ENCODE peak calls at places on chromosomes 1 and 21, in five cellular contexts. F is neural progenitor cell, T is transverse colon, I is IMR-90, A is right cardiac atrium. J is an unnamed sample.
A peak's percentile ranks its signal among the peaks of the same experiment; 100 is the strongest.

GRCh38 chr21:30882907-30883597 is 1.7 kb upstream of the KRTAP11-1 start:
- DNase-seq in F (no peak), T (no peak), I (no peak), A (no peak), J (no peak)

GRCh38 chr1:22048351-22049192 is 3.9 kb upstream of the CDC42 start:
- DNase-seq in I (peak; percentile 18), A (no peak), F (no peak), T (no peak), J (no peak)

GRCh38 chr1:62286778-62287224 is 32.4 kb downstream of the KANK4 start:
- DNase-seq in A (no peak), I (no peak), F (peak; percentile 72), T (peak; percentile 37), J (no peak)

GRCh38 chr1:12424150-12424549 is 193.9 kb downstream of the DHRS3 start:
- DNase-seq in T (no peak), F (no peak), I (peak; percentile 80), A (no peak), J (no peak)

GRCh38 chr1:35278886-35279554 is 10.5 kb downstream of the ZMYM4 start:
- DNase-seq in A (no peak), F (no peak), I (peak; percentile 29), T (no peak), J (no peak)

GRCh38 chr1:199931666-199932377 is 95.7 kb upstream of the NR5A2 start:
- DNase-seq in I (no peak), F (no peak), A (no peak), T (peak; percentile 10), J (no peak)

GRCh38 chr1:93722081-93723031 is 40.7 kb upstream of the BCAR3 start:
- DNase-seq in A (peak; percentile 79), T (no peak), I (no peak), F (peak; percentile 91), J (no peak)

GRCh38 chr1:186303911-186304310 is 71.1 kb downstream of the TPR start:
- DNase-seq in F (no peak), A (no peak), I (no peak), T (no peak), J (no peak)

GRCh38 chr1:59173721-59174120 is 123.2 kb upstream of the FGGY start:
- DNase-seq in A (no peak), T (no peak), I (peak; percentile 93), F (no peak), J (no peak)

GRCh38 chr1:47201179-47201578 is 11.3 kb upstream of the PDZK1IP1 start:
- DNase-seq in F (peak; percentile 46), I (peak; percentile 29), A (no peak), T (no peak), J (no peak)

GRCh38 chr1:6498576-6499111 is 7.2 kb upstream of the PLEKHG5 start:
- DNase-seq in F (no peak), I (no peak), T (no peak), A (no peak), J (no peak)

GRCh38 chr1:153697191-153697872 is 18.8 kb downstream of the NPR1 start:
- DNase-seq in I (no peak), T (no peak), A (peak; percentile 89), F (peak; percentile 21), J (no peak)

GRCh38 chr1:175169305-175170018 is 23.1 kb downstream of the KIAA0040 start:
- DNase-seq in F (no peak), A (no peak), T (no peak), I (no peak), J (no peak)

GRCh38 chr1:74609810-74610371 is 63.7 kb downstream of the ERICH3 start:
- DNase-seq in I (no peak), F (no peak), T (no peak), A (no peak), J (no peak)
- H3K4me3 ChIP-seq in I (no peak overlapping the region), F (no peak overlapping the region), T (no peak overlapping the region), A (no peak overlapping the region), J (no peak overlapping the region)

GRCh38 chr1:207647966-207648906 is 3.3 kb downstream of the CR1L start:
- DNase-seq in A (no peak), F (no peak), T (no peak), I (no peak), J (no peak)
- H3K4me1 ChIP-seq in A (no peaks in the 10 kb centered on the region), F (peaks cover 23% of the 10 kb centered on the region), T (peaks cover 13% of the 10 kb centered on the region), I (no peaks in the 10 kb centered on the region), J (peaks cover 3% of the 10 kb centered on the region)

DNA sequence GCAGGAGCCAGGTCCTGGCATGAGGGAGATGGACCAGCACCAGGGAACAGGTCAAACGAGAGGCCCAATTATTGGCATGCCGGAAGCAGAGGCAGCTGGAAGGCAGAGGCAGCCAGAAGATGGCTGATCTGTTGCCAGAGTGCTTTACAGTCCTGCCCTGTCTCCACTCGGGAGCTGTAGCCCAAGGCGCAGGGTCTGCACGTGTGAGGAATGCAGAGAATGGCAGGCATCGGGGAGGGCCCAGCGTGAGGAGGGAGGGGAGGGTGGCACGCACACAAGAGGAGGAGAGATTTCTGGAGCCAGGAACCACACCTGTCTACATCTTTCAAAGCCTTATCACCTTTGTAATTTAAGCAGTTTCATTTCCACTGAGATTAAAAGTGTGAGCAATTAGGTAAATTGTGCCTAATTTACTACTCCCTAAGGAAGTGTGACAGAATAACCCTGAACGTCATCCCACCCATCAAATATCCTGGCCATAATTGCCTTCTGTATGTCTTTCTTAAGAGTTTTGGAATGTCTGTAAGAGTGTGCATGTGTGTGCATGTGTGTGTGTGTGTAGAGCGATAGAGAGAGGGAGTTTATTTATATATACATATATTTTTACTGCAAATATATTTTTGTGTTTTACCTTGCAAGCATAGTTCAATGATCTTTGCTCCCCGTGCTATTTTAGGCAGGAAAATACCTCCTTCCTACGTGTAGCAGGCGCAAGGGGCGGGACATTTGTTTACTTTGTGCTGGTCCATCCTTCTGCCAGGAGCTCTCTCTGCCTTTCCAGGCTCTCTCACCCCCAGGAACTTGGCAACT is 125.5 kb upstream of the SERBP1 start:
- DNase-seq in T (no peak), A (no peak), F (no peak), I (no peak), J (no peak)
- H3K27ac ChIP-seq in T (peak overlapping the region; percentile 12), A (no peak overlapping the region), F (no peak overlapping the region), I (no peak overlapping the region), J (no peak overlapping the region)

DNA sequence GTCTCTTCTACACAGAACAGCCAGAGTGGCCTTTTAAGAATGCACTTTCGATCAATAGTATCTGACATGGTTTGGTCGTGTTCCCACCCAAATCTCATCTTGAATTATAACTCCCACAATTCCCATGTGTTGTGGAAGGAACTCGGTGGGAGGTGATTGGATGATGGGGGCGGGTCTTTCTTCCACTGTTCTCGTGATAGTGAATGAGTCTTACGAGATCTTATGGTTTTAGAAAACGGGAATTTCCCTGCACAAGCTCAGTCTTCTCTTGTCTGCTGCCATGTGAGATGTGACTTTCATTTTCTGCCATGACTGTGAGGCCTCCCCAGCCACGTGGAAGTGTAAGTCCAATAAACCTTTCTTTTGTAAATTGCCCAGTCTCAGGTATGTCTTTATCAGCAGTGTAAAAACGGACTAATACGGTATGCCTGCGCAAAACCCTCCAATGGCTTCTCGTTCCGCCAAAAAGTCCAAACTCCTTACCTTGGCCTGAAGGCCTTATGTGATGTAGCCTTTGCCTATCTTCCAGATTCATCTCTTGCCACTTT is 23.0 kb upstream of the SMG7 start:
- DNase-seq in A (no peak), T (no peak), I (no peak), F (no peak), J (no peak)
- H3K4me3 ChIP-seq in A (no peak overlapping the region), T (no peak overlapping the region), I (no peak overlapping the region), F (no peak overlapping the region), J (no peak overlapping the region)

DNA sequence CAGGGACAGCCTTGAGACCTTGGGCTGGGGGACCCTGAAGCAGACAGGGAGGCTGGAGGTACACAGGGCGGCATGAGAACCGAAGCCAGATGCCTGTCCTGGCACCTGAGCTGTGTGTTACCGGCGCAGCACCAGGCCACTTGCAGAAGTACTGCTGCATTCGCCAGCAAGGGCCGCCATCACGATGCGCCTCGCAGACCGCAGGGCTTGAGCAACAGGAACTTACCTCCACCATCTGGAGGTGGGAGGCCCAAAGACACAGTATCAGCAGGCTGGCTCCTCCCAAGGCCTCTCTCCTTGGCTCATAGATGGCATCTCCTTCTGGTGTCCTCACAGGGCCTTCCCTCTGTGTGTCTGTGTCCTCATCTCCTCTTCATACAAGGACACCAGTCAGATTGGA is 90.1 kb downstream of the PRDM16 start:
- DNase-seq in A (no peak), F (no peak), I (no peak), T (no peak), J (no peak)
- H3K4me1 ChIP-seq in A (no peaks in the 10 kb centered on the region), F (peaks cover 7% of the 10 kb centered on the region), I (no peaks in the 10 kb centered on the region), T (no peaks in the 10 kb centered on the region), J (no peaks in the 10 kb centered on the region)